ENCODE peak calls at places on chromosomes 4 and X, in six cellular contexts. L is GM23248, Z is HCT116, M is left lung, G is fibroblast of lung, U is heart right ventricle. F is an unnamed sample. For H3K4me1, the result is how much of the 10 kb centered on the place peaks cover.

GRCh38 chrX:40496728-40497127 is 84.0 kb upstream of the ATP6AP2 start:
- DNase-seq in L (peak), U (peak), Z (no peak), M (no peak), G (peak), F (no peak)

GRCh38 chrX:135256923-135257322 is 5.1 kb downstream of the ETDA start:
- DNase-seq in U (no peak), Z (no peak), L (no peak), M (no peak), G (no peak), F (no peak)

GRCh38 chr4:156778093-156778492 is 193.5 kb downstream of the PDGFC start:
- DNase-seq in M (no peak), L (peak), Z (no peak), G (peak), U (no peak), F (no peak)

GRCh38 chr4:8592366-8593267 is at the start of gene CPZ:
- DNase-seq in G (peak), Z (no peak), U (no peak), M (no peak), L (peak), F (no peak)

GRCh38 chr4:123649248-123649643 is 252.7 kb downstream of the SPRY1 start:
- DNase-seq in L (no peak), G (no peak), Z (no peak), U (no peak), M (no peak), F (no peak)

GRCh38 chrX:2654436-2655340 is 36.4 kb upstream of the CD99 start:
- DNase-seq in G (no peak), Z (no peak), U (no peak), M (no peak), L (no peak), F (peak)

GRCh38 chr4:174365018-174365587 is 81.4 kb downstream of the CEP44 start:
- DNase-seq in Z (peak), G (peak), L (peak), U (peak), M (no peak), F (peak)

GRCh38 chr4:7847206-7847605 is 92.5 kb downstream of the AFAP1 start:
- DNase-seq in Z (no peak), U (no peak), L (no peak), G (no peak), M (no peak), F (no peak)

GRCh38 chr4:122845760-122846159 is 19.1 kb downstream of the FGF2 start:
- DNase-seq in L (no peak), G (no peak), Z (no peak), U (no peak), M (no peak), F (no peak)

GRCh38 chr4:124459922-124460301 is 252.6 kb downstream of the ANKRD50 start:
- DNase-seq in M (no peak), G (peak), U (no peak), Z (no peak), L (peak), F (no peak)

GRCh38 chrX:133561251-133561650 is 146.0 kb upstream of the GPC4 start:
- DNase-seq in M (no peak), G (no peak), U (no peak), L (peak), Z (no peak), F (no peak)

GRCh38 chrX:118823263-118824172 is at the start of gene ZCCHC12:
- DNase-seq in Z (peak), G (peak), L (peak), U (peak), M (peak), F (no peak)

DNA sequence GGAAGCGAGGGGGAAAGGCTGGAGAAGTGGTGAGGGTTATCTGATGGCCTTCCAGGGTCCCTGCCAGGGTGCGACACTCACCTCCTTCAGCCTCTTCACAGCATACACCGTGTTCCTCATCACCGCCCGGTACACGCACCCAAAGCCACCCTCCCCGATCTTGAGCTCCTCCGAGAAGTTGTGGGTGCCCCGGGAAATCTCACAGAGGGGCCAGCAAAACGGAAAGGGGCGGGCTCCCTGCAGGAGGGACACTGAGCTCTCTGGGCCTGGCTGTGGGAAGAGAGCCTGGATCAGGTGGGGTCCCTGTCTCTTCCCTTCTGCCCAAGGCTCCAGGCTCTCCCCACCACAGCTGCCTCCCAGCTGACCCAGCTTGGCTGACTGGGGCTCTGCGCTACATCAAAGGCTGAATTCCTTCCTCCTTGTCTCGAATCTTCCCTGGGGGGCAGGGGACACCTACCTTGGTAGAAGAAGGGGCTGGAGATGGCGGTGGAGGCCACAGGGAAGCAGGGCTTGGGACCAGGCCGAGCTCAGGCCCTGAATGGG is 1.1 kb downstream of the IRAK1 start:
- DNase-seq in L (no peak), U (no peak), M (no peak), Z (no peak), G (no peak), F (no peak)
- H3K4me3 ChIP-seq in L (peak), U (peak), M (peak), Z (peak), G (peak), F (peak)

DNA sequence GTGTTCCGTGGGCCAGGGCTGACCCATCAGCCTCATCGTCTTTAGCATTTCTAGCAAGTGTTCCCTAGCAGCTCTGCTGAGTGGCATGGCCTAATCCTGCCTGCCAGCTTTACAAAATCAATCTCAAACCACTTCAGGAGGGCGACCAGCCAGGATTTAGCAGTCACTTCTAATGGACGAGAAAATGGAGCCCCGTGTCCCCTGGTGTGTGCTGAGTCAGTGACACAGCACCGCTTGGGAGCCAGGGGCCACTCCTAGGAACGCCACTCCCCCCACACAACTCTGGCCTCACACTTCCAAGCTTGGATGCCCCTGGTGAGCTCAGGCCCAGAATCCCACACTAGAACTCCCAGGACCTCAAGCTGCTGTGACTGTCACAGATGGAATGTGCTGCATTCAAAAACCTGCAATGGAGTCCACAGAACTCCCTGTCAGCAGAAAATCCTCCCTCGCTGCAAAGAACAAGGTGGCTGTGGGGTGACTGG is 311.2 kb upstream of the GATB start:
- DNase-seq in M (no peak), Z (no peak), G (no peak), L (peak), U (peak), F (no peak)
- H3K4me1 ChIP-seq in M (under half), Z (under half), G (under half), L (under half), U (under half), F (under half)

GRCh38 chrX:129361566-129361965 is 161.7 kb downstream of the SMARCA1 start:
- DNase-seq in Z (no peak), M (no peak), L (peak), G (no peak), U (no peak), F (no peak)

GRCh38 chrX:129359269-129359668 is 164.0 kb downstream of the SMARCA1 start:
- DNase-seq in L (peak), U (no peak), Z (no peak), M (no peak), G (peak), F (no peak)

DNA sequence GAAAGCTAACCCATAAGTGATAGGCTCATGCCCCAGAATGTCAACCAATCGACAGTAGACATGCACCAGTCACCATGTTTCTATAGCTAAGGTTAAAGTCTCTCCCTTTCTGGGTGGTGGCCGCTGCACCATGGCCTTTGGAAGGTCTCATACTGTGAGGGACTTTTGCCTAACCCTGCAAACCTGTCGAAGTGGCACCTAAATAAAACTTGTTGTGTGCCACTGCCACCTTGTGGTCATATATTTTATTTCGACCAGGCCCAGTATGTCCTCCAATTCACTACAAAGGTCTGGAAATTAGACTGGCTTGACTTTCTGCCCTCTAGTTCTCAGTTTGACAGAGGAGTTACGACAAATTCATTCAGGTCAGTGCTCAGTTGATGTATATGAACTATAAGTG is 163.1 kb downstream of the SMARCA1 start:
- DNase-seq in U (peak), M (no peak), G (peak), L (peak), Z (peak), F (peak)
- H3K4me3 ChIP-seq in U (no peak), M (no peak), G (no peak), L (no peak), Z (no peak), F (no peak)

DNA sequence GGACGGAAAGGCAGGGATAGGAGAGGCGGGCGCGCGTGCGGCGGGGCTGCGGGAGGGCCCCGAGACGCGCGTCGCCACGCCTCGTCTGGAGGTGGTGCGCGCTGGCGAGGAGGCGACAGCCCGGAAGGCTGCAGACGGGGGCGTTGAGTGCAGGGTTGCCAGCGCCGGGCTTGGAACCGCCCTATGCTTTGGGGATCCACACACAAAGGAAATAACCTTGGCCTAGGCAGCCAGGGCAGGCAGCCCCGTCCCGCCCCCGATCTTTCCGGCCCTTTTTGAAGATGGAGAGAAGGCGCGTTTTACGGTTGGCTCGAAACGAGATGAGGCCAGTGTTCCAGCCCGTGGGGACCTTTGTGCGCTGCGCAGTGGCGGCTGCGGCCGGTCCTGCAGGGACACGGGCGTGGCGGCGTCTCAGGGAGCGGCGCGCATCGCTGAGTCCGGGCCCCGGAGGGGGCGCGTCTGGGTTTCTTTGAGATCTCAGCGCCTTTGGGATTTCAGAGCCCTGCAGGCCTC is 50.8 kb upstream of the TRIM2 start:
- DNase-seq in M (peak), Z (no peak), G (peak), U (peak), L (peak), F (peak)
- H3K4me1 ChIP-seq in M (under half), Z (under half), G (under half), U (under half), L (under half), F (under half)

GRCh38 chrX:124346064-124346876 is at the start of gene SH2D1A:
- DNase-seq in U (no peak), G (no peak), L (peak), Z (no peak), M (no peak), F (peak)
- H3K4me3 ChIP-seq in U (no peak), G (no peak), L (no peak), Z (no peak), M (peak), F (peak)

DNA sequence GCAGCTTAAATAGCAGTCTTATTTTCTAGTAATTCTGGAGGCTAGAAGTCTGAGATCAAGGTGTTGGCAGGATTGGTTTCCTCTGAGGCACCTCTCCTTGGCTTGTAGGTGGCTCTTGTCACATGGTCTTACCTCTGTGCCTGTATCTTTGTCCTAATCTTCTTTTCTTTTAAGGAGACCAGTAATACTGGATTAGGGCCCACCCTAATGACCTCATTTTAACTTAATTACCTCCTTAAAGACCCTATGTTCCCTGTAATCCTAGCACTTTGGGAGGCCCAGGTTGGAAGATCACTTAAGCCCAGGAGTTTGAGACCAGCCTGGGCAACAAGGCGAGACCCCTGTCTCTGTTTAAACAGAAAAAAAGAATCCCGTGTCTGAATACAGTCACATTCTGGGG is 38.9 kb downstream of the ARHGAP10 start:
- DNase-seq in U (no peak), G (no peak), Z (no peak), M (no peak), L (no peak), F (no peak)
- H3K4me1 ChIP-seq in U (half or more), G (under half), Z (under half), M (under half), L (half or more), F (under half)

F was measured in small intestine.